ENCODE peak calls at places on chromosomes 7 and 10, in ten cellular contexts. One of them, this sample, is unnamed.

GRCh38 chr10:82737556-82737955 is 862.6 kb downstream of the NRG3 start:
- DNase-seq in stimulated activated CD4-positive, alpha-beta T cell treated with anti-CD3 and anti-CD28 coated beads, TNF-alpha, amount 100 ng/mL, for 48 hours: no peak
- DNase-seq in cerebellum: peak
- DNase-seq in T-cell: no peak
- DNase-seq in HL-60: no peak
- DNase-seq in colonic mucosa: no peak
- DNase-seq in stromal cell of bone marrow: no peak
- DNase-seq in LNCaP clone FGC: no peak
- DNase-seq in kidney glomerular epithelial cell: no peak
- DNase-seq in RCC 7860: no peak
- DNase-seq in this sample: no peak

GRCh38 chr10:74770400-74770799 is 56.0 kb upstream of the KAT6B start:
- DNase-seq in colonic mucosa: no peak
- DNase-seq in HL-60: no peak
- DNase-seq in kidney glomerular epithelial cell: no peak
- DNase-seq in T-cell: no peak
- DNase-seq in LNCaP clone FGC: no peak
- DNase-seq in stimulated activated CD4-positive, alpha-beta T cell treated with anti-CD3 and anti-CD28 coated beads, TNF-alpha, amount 100 ng/mL, for 48 hours: no peak
- DNase-seq in cerebellum: no peak
- DNase-seq in stromal cell of bone marrow: no peak
- DNase-seq in RCC 7860: no peak
- DNase-seq in this sample: no peak

GRCh38 chr7:102291056-102291915 is 4.6 kb downstream of the SH2B2 start:
- DNase-seq in T-cell: peak
- DNase-seq in kidney glomerular epithelial cell: peak
- DNase-seq in HL-60: no peak
- DNase-seq in LNCaP clone FGC: no peak
- DNase-seq in colonic mucosa: no peak
- DNase-seq in RCC 7860: no peak
- DNase-seq in stimulated activated CD4-positive, alpha-beta T cell treated with anti-CD3 and anti-CD28 coated beads, TNF-alpha, amount 100 ng/mL, for 48 hours: no peak
- DNase-seq in stromal cell of bone marrow: no peak
- DNase-seq in cerebellum: no peak
- DNase-seq in this sample: no peak

GRCh38 chr7:81676813-81677212 is 93.0 kb downstream of the HGF start:
- DNase-seq in cerebellum: peak
- DNase-seq in HL-60: no peak
- DNase-seq in RCC 7860: peak
- DNase-seq in kidney glomerular epithelial cell: no peak
- DNase-seq in stimulated activated CD4-positive, alpha-beta T cell treated with anti-CD3 and anti-CD28 coated beads, TNF-alpha, amount 100 ng/mL, for 48 hours: no peak
- DNase-seq in T-cell: no peak
- DNase-seq in colonic mucosa: no peak
- DNase-seq in stromal cell of bone marrow: no peak
- DNase-seq in LNCaP clone FGC: no peak
- DNase-seq in this sample: no peak

GRCh38 chr7:44595934-44596635 is 10.3 kb upstream of the OGDH start:
- DNase-seq in cerebellum: no peak
- DNase-seq in LNCaP clone FGC: no peak
- DNase-seq in HL-60: no peak
- DNase-seq in kidney glomerular epithelial cell: peak
- DNase-seq in stromal cell of bone marrow: no peak
- DNase-seq in stimulated activated CD4-positive, alpha-beta T cell treated with anti-CD3 and anti-CD28 coated beads, TNF-alpha, amount 100 ng/mL, for 48 hours: no peak
- DNase-seq in colonic mucosa: no peak
- DNase-seq in RCC 7860: no peak
- DNase-seq in T-cell: no peak
- DNase-seq in this sample: no peak

GRCh38 chr10:22682237-22683192 is 31.9 kb downstream of the PIP4K2A start:
- DNase-seq in RCC 7860: peak
- DNase-seq in HL-60: no peak
- DNase-seq in colonic mucosa: no peak
- DNase-seq in stimulated activated CD4-positive, alpha-beta T cell treated with anti-CD3 and anti-CD28 coated beads, TNF-alpha, amount 100 ng/mL, for 48 hours: no peak
- DNase-seq in kidney glomerular epithelial cell: peak
- DNase-seq in T-cell: peak
- DNase-seq in stromal cell of bone marrow: no peak
- DNase-seq in cerebellum: no peak
- DNase-seq in LNCaP clone FGC: no peak
- DNase-seq in this sample: peak

GRCh38 chr10:80133221-80133620 is 691 bp downstream of the PLAC9 start:
- DNase-seq in T-cell: no peak
- DNase-seq in kidney glomerular epithelial cell: no peak
- DNase-seq in stimulated activated CD4-positive, alpha-beta T cell treated with anti-CD3 and anti-CD28 coated beads, TNF-alpha, amount 100 ng/mL, for 48 hours: no peak
- DNase-seq in cerebellum: no peak
- DNase-seq in LNCaP clone FGC: no peak
- DNase-seq in colonic mucosa: no peak
- DNase-seq in HL-60: no peak
- DNase-seq in RCC 7860: no peak
- DNase-seq in stromal cell of bone marrow: peak
- DNase-seq in this sample: no peak

GRCh38 chr10:22580711-22581110 is 133.7 kb downstream of the PIP4K2A start:
- DNase-seq in HL-60: no peak
- DNase-seq in stimulated activated CD4-positive, alpha-beta T cell treated with anti-CD3 and anti-CD28 coated beads, TNF-alpha, amount 100 ng/mL, for 48 hours: no peak
- DNase-seq in T-cell: no peak
- DNase-seq in cerebellum: no peak
- DNase-seq in kidney glomerular epithelial cell: no peak
- DNase-seq in LNCaP clone FGC: no peak
- DNase-seq in colonic mucosa: no peak
- DNase-seq in stromal cell of bone marrow: no peak
- DNase-seq in RCC 7860: no peak
- DNase-seq in this sample: no peak

GRCh38 chr10:72261323-72262018 is 12.3 kb upstream of the DDIT4 start:
- DNase-seq in HL-60: no peak
- DNase-seq in stimulated activated CD4-positive, alpha-beta T cell treated with anti-CD3 and anti-CD28 coated beads, TNF-alpha, amount 100 ng/mL, for 48 hours: no peak
- DNase-seq in stromal cell of bone marrow: no peak
- DNase-seq in colonic mucosa: peak
- DNase-seq in kidney glomerular epithelial cell: no peak
- DNase-seq in RCC 7860: no peak
- DNase-seq in T-cell: no peak
- DNase-seq in cerebellum: no peak
- DNase-seq in LNCaP clone FGC: no peak
- DNase-seq in this sample: no peak

GRCh38 chr7:42457663-42458062 is 220.7 kb upstream of the GLI3 start:
- DNase-seq in kidney glomerular epithelial cell: peak
- DNase-seq in cerebellum: no peak
- DNase-seq in colonic mucosa: no peak
- DNase-seq in stromal cell of bone marrow: no peak
- DNase-seq in HL-60: no peak
- DNase-seq in stimulated activated CD4-positive, alpha-beta T cell treated with anti-CD3 and anti-CD28 coated beads, TNF-alpha, amount 100 ng/mL, for 48 hours: no peak
- DNase-seq in T-cell: no peak
- DNase-seq in LNCaP clone FGC: no peak
- DNase-seq in RCC 7860: no peak
- DNase-seq in this sample: no peak

GRCh38 chr10:96588601-96589419 is 2.0 kb upstream of the TM9SF3 start:
- DNase-seq in kidney glomerular epithelial cell: peak
- DNase-seq in stromal cell of bone marrow: no peak
- DNase-seq in HL-60: no peak
- DNase-seq in cerebellum: no peak
- DNase-seq in RCC 7860: peak
- DNase-seq in T-cell: no peak
- DNase-seq in colonic mucosa: no peak
- DNase-seq in LNCaP clone FGC: no peak
- DNase-seq in stimulated activated CD4-positive, alpha-beta T cell treated with anti-CD3 and anti-CD28 coated beads, TNF-alpha, amount 100 ng/mL, for 48 hours: peak
- DNase-seq in this sample: no peak

GRCh38 chr10:3968727-3969126 is 183.7 kb upstream of the KLF6 start:
- DNase-seq in kidney glomerular epithelial cell: no peak
- DNase-seq in HL-60: no peak
- DNase-seq in LNCaP clone FGC: no peak
- DNase-seq in cerebellum: no peak
- DNase-seq in RCC 7860: no peak
- DNase-seq in stromal cell of bone marrow: no peak
- DNase-seq in T-cell: no peak
- DNase-seq in colonic mucosa: no peak
- DNase-seq in stimulated activated CD4-positive, alpha-beta T cell treated with anti-CD3 and anti-CD28 coated beads, TNF-alpha, amount 100 ng/mL, for 48 hours: no peak
- DNase-seq in this sample: no peak

GRCh38 chr7:26188291-26188999 is 12.1 kb downstream of the HNRNPA2B1 start:
- DNase-seq in colonic mucosa: no peak
- DNase-seq in HL-60: no peak
- DNase-seq in cerebellum: peak
- DNase-seq in T-cell: no peak
- DNase-seq in kidney glomerular epithelial cell: no peak
- DNase-seq in stromal cell of bone marrow: no peak
- DNase-seq in RCC 7860: no peak
- DNase-seq in LNCaP clone FGC: no peak
- DNase-seq in stimulated activated CD4-positive, alpha-beta T cell treated with anti-CD3 and anti-CD28 coated beads, TNF-alpha, amount 100 ng/mL, for 48 hours: no peak
- DNase-seq in this sample: no peak

GRCh38 chr7:91182819-91183405 is 81.3 kb upstream of the FZD1 start:
- DNase-seq in colonic mucosa: no peak
- DNase-seq in T-cell: no peak
- DNase-seq in LNCaP clone FGC: no peak
- DNase-seq in stromal cell of bone marrow: peak
- DNase-seq in HL-60: no peak
- DNase-seq in cerebellum: no peak
- DNase-seq in kidney glomerular epithelial cell: peak
- DNase-seq in RCC 7860: no peak
- DNase-seq in stimulated activated CD4-positive, alpha-beta T cell treated with anti-CD3 and anti-CD28 coated beads, TNF-alpha, amount 100 ng/mL, for 48 hours: no peak
- DNase-seq in this sample: no peak

GRCh38 chr10:133334495-133335237 is 2.0 kb downstream of the CALY start:
- DNase-seq in cerebellum: peak
- DNase-seq in RCC 7860: no peak
- DNase-seq in T-cell: no peak
- DNase-seq in stimulated activated CD4-positive, alpha-beta T cell treated with anti-CD3 and anti-CD28 coated beads, TNF-alpha, amount 100 ng/mL, for 48 hours: no peak
- DNase-seq in LNCaP clone FGC: no peak
- DNase-seq in stromal cell of bone marrow: no peak
- DNase-seq in HL-60: no peak
- DNase-seq in kidney glomerular epithelial cell: no peak
- DNase-seq in colonic mucosa: no peak
- DNase-seq in this sample: no peak

GRCh38 chr10:78853864-78854263 is 214.9 kb upstream of the ZMIZ1 start:
- DNase-seq in RCC 7860: no peak
- DNase-seq in HL-60: peak
- DNase-seq in stimulated activated CD4-positive, alpha-beta T cell treated with anti-CD3 and anti-CD28 coated beads, TNF-alpha, amount 100 ng/mL, for 48 hours: no peak
- DNase-seq in kidney glomerular epithelial cell: no peak
- DNase-seq in T-cell: no peak
- DNase-seq in stromal cell of bone marrow: no peak
- DNase-seq in LNCaP clone FGC: no peak
- DNase-seq in colonic mucosa: no peak
- DNase-seq in cerebellum: no peak
- DNase-seq in this sample: no peak

GRCh38 chr10:59623823-59624535 is 85.7 kb downstream of the SLC16A9 start:
- DNase-seq in HL-60: no peak
- DNase-seq in T-cell: no peak
- DNase-seq in kidney glomerular epithelial cell: no peak
- DNase-seq in cerebellum: no peak
- DNase-seq in RCC 7860: no peak
- DNase-seq in stimulated activated CD4-positive, alpha-beta T cell treated with anti-CD3 and anti-CD28 coated beads, TNF-alpha, amount 100 ng/mL, for 48 hours: no peak
- DNase-seq in stromal cell of bone marrow: peak
- DNase-seq in LNCaP clone FGC: no peak
- DNase-seq in colonic mucosa: no peak
- DNase-seq in this sample: no peak

GRCh38 chr10:33917069-33917468 is 582.6 kb upstream of the NRP1 start:
- DNase-seq in T-cell: no peak
- DNase-seq in kidney glomerular epithelial cell: no peak
- DNase-seq in RCC 7860: no peak
- DNase-seq in colonic mucosa: no peak
- DNase-seq in HL-60: no peak
- DNase-seq in stromal cell of bone marrow: no peak
- DNase-seq in stimulated activated CD4-positive, alpha-beta T cell treated with anti-CD3 and anti-CD28 coated beads, TNF-alpha, amount 100 ng/mL, for 48 hours: no peak
- DNase-seq in LNCaP clone FGC: no peak
- DNase-seq in cerebellum: no peak
- DNase-seq in this sample: no peak

GRCh38 chr10:119456435-119456810 is 86.1 kb downstream of the RGS10 start:
- DNase-seq in T-cell: no peak
- DNase-seq in colonic mucosa: no peak
- DNase-seq in cerebellum: no peak
- DNase-seq in LNCaP clone FGC: no peak
- DNase-seq in stromal cell of bone marrow: no peak
- DNase-seq in kidney glomerular epithelial cell: no peak
- DNase-seq in HL-60: no peak
- DNase-seq in stimulated activated CD4-positive, alpha-beta T cell treated with anti-CD3 and anti-CD28 coated beads, TNF-alpha, amount 100 ng/mL, for 48 hours: no peak
- DNase-seq in RCC 7860: no peak
- DNase-seq in this sample: no peak

GRCh38 chr10:114953047-114953446 is 15.1 kb downstream of the TRUB1 start:
- DNase-seq in LNCaP clone FGC: no peak
- DNase-seq in kidney glomerular epithelial cell: peak
- DNase-seq in stromal cell of bone marrow: no peak
- DNase-seq in colonic mucosa: no peak
- DNase-seq in stimulated activated CD4-positive, alpha-beta T cell treated with anti-CD3 and anti-CD28 coated beads, TNF-alpha, amount 100 ng/mL, for 48 hours: no peak
- DNase-seq in cerebellum: no peak
- DNase-seq in HL-60: no peak
- DNase-seq in RCC 7860: no peak
- DNase-seq in T-cell: no peak
- DNase-seq in this sample: no peak

GRCh38 chr10:129968937-129969527 is 5.0 kb upstream of the EBF3 start:
- DNase-seq in T-cell: no peak
- DNase-seq in stromal cell of bone marrow: no peak
- DNase-seq in kidney glomerular epithelial cell: peak
- DNase-seq in RCC 7860: no peak
- DNase-seq in colonic mucosa: peak
- DNase-seq in stimulated activated CD4-positive, alpha-beta T cell treated with anti-CD3 and anti-CD28 coated beads, TNF-alpha, amount 100 ng/mL, for 48 hours: peak
- DNase-seq in cerebellum: no peak
- DNase-seq in LNCaP clone FGC: no peak
- DNase-seq in HL-60: no peak
- DNase-seq in this sample: no peak

GRCh38 chr10:35000936-35001335 is 89.2 kb downstream of the CUL2 start:
- DNase-seq in stromal cell of bone marrow: no peak
- DNase-seq in stimulated activated CD4-positive, alpha-beta T cell treated with anti-CD3 and anti-CD28 coated beads, TNF-alpha, amount 100 ng/mL, for 48 hours: no peak
- DNase-seq in cerebellum: no peak
- DNase-seq in T-cell: no peak
- DNase-seq in RCC 7860: no peak
- DNase-seq in LNCaP clone FGC: no peak
- DNase-seq in kidney glomerular epithelial cell: no peak
- DNase-seq in colonic mucosa: no peak
- DNase-seq in HL-60: no peak
- DNase-seq in this sample: no peak

GRCh38 chr7:156999611-157000046 is 10.8 kb downstream of the MNX1 start:
- DNase-seq in T-cell: no peak
- DNase-seq in LNCaP clone FGC: no peak
- DNase-seq in RCC 7860: no peak
- DNase-seq in HL-60: no peak
- DNase-seq in kidney glomerular epithelial cell: no peak
- DNase-seq in stimulated activated CD4-positive, alpha-beta T cell treated with anti-CD3 and anti-CD28 coated beads, TNF-alpha, amount 100 ng/mL, for 48 hours: no peak
- DNase-seq in cerebellum: no peak
- DNase-seq in stromal cell of bone marrow: no peak
- DNase-seq in colonic mucosa: peak
- DNase-seq in this sample: no peak

GRCh38 chr7:3019801-3020200 is 23.9 kb downstream of the CARD11 start:
- DNase-seq in colonic mucosa: no peak
- DNase-seq in stimulated activated CD4-positive, alpha-beta T cell treated with anti-CD3 and anti-CD28 coated beads, TNF-alpha, amount 100 ng/mL, for 48 hours: no peak
- DNase-seq in LNCaP clone FGC: no peak
- DNase-seq in RCC 7860: no peak
- DNase-seq in HL-60: no peak
- DNase-seq in stromal cell of bone marrow: no peak
- DNase-seq in T-cell: no peak
- DNase-seq in kidney glomerular epithelial cell: no peak
- DNase-seq in cerebellum: no peak
- DNase-seq in this sample: no peak